ENCODE peak calls at places on chromosomes 13 and 19, in five cellular contexts. F, I, W, S and A are unnamed samples.

GRCh38 chr19:6803036-6803404 is 30.5 kb downstream of the VAV1 start:
- DNase-seq in W (no peak), I (no peak), S (no peak), F (no peak), A (no peak)

GRCh38 chr19:10418281-10419199 is 1.8 kb upstream of the PDE4A start:
- DNase-seq in S (peak), I (no peak), F (no peak), W (no peak), A (no peak)

GRCh38 chr19:29881386-29881785 is 60.7 kb upstream of the URI1 start:
- DNase-seq in S (peak), F (no peak), I (no peak), W (no peak), A (no peak)

GRCh38 chr13:23509781-23510543 is 60.2 kb upstream of the TNFRSF19 start:
- DNase-seq in W (no peak), S (no peak), F (no peak), I (no peak), A (no peak)

GRCh38 chr19:3185482-3186376 is at the start of gene NCLN:
- DNase-seq in I (peak), W (peak), F (peak), S (peak), A (peak)

GRCh38 chr13:79457948-79458347 is 23.0 kb upstream of the NDFIP2 start:
- DNase-seq in I (no peak), S (no peak), W (no peak), F (no peak), A (no peak)

GRCh38 chr13:38730332-38730731 is 43.5 kb downstream of the FREM2 start:
- DNase-seq in F (no peak), I (no peak), W (no peak), S (no peak), A (no peak)

GRCh38 chr13:113044431-113045114 is 61.0 kb upstream of the F7 start:
- DNase-seq in W (no peak), I (no peak), F (peak), S (no peak), A (no peak)

GRCh38 chr19:15501596-15501995 is 6.7 kb upstream of the CYP4F22 start:
- DNase-seq in S (no peak), I (no peak), F (no peak), W (no peak), A (no peak)

GRCh38 chr13:93066187-93066586 is 160.4 kb upstream of the GPC6 start:
- DNase-seq in F (no peak), W (no peak), I (no peak), S (no peak), A (no peak)

GRCh38 chr13:112877496-112877895 is 91.5 kb upstream of the MCF2L start:
- DNase-seq in S (no peak), W (no peak), I (no peak), F (peak), A (no peak)

GRCh38 chr19:41449079-41449864 is 6.3 kb downstream of the ERICH4 start:
- DNase-seq in W (peak), F (peak), S (peak), I (peak), A (peak)

GRCh38 chr13:21232196-21232595 is 55.7 kb downstream of the MRPL57 start:
- DNase-seq in W (no peak), S (no peak), I (no peak), F (no peak), A (no peak)

GRCh38 chr19:15828121-15828620 is 12.7 kb upstream of the OR10H1 start:
- DNase-seq in S (no peak), W (no peak), I (no peak), F (no peak), A (no peak)

GRCh38 chr13:30832845-30833332 is 73.2 kb upstream of the MEDAG start:
- DNase-seq in W (no peak), S (peak), I (no peak), F (peak), A (peak)

DNA sequence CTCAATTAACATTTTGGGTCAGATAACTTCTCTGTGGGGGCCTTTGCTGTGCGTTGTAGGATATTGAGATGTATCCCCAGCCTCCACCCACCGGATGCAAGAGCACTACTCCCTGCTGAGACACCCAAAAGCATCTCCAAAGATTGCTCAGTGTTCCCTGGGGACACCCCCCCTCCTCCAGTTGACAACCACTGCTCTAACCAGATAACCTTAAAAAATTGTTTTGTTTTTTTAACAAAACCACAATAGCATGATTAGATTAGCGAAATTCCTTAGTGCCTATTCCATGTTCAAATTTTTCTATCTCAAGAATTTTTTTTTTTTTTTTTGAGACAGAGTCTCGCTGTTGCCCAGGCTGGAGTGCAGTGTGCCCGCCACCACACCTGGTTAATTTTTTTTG is 2.6 kb upstream of the EPN1 start:
- DNase-seq in S (no peak), W (no peak), I (no peak), F (no peak), A (no peak)
- H3K27ac ChIP-seq in S (no peak), W (no peak), I (peak), F (no peak), A (no peak)

GRCh38 chr19:17560205-17560595 is 4.8 kb downstream of the COLGALT1 start:
- DNase-seq in W (no peak), S (no peak), F (peak), I (no peak), A (no peak)
- H3K27ac ChIP-seq in W (peak), S (no peak), F (peak), I (no peak), A (no peak)

DNA sequence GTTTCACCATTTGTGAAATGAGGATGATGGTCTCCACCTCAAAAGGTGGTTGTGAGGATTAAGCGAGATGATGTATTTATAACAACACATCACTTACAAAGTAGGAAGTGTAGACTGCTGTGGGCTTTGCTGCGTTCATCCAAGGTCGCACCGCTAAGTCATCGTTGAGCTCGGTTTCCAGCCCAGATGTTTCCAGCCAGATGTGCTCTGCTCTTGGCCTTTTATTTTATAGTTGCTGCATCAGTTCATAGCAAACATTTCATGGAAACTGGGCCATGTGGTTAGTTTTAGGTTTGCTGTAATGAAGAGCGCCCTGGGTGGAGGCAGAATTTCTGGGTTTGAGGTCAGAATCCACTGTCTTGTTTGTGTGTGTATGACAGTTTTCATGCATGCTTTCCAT is 76.5 kb upstream of the RNF113B start:
- DNase-seq in W (no peak), F (no peak), S (no peak), I (no peak), A (no peak)
- H3K27ac ChIP-seq in W (no peak), F (peak), S (no peak), I (no peak), A (no peak)

GRCh38 chr19:47093254-47093653 is 20.3 kb downstream of the ZC3H4 start:
- DNase-seq in S (no peak), W (no peak), I (no peak), F (peak), A (no peak)
- H3K27ac ChIP-seq in S (no peak), W (peak), I (no peak), F (peak), A (peak)

GRCh38 chr19:13840751-13841338 is 36.1 kb upstream of the NANOS3 start:
- DNase-seq in F (no peak), W (no peak), I (no peak), S (no peak), A (no peak)
- H3K27ac ChIP-seq in F (peak), W (peak), I (peak), S (peak), A (peak)

GRCh38 chr19:18844806-18845329 is 13.1 kb downstream of the UPF1 start:
- DNase-seq in I (no peak), S (no peak), W (no peak), F (peak), A (no peak)
- H3K27ac ChIP-seq in I (no peak), S (no peak), W (no peak), F (no peak), A (peak)